ENCODE peak calls at places on chromosomes 4 and X, in eight cellular contexts. D, R, T, H, E, S, B and J are unnamed samples.

GRCh38 chrX:56787734-56788152 is 58.7 kb downstream of the NBDY start:
- DNase-seq in D (no peak), R (no peak), T (no peak), H (no peak), E (no peak), S (no peak), B (no peak), J (no peak)

GRCh38 chrX:141879616-141880015 is 24.1 kb upstream of the MAGEC1 start:
- DNase-seq in D (no peak), R (no peak), T (no peak), H (no peak), E (no peak), S (no peak), B (no peak), J (no peak)

GRCh38 chr4:176547005-176547404 is 227.2 kb downstream of the SPCS3 start:
- DNase-seq in D (no peak), R (no peak), T (peak), H (no peak), E (no peak), S (no peak), B (peak), J (no peak)

GRCh38 chr4:123397276-123398150 is 918 bp downstream of the SPRY1 start:
- DNase-seq in D (peak), R (peak), T (no peak), H (peak), E (no peak), S (peak), B (peak), J (peak)

GRCh38 chr4:30068234-30068633 is 651.9 kb upstream of the PCDH7 start:
- DNase-seq in D (no peak), R (no peak), T (no peak), H (no peak), E (no peak), S (no peak), B (no peak), J (no peak)

GRCh38 chrX:327660-328126 is 9.1 kb upstream of the GTPBP6 start:
- DNase-seq in D (peak), R (peak), T (no peak), H (peak), E (no peak), S (no peak), B (no peak), J (no peak)

GRCh38 chr4:2695661-2696060 is 60.5 kb downstream of the TNIP2 start:
- DNase-seq in D (no peak), R (no peak), T (no peak), H (no peak), E (no peak), S (no peak), B (no peak), J (no peak)

GRCh38 chr4:172514011-172514410 is 654.6 kb upstream of the GALNT7 start:
- DNase-seq in D (no peak), R (no peak), T (no peak), H (no peak), E (no peak), S (no peak), B (no peak), J (no peak)

GRCh38 chr4:47510506-47511143 is 25.6 kb downstream of the ATP10D start:
- DNase-seq in D (no peak), R (no peak), T (no peak), H (no peak), E (no peak), S (no peak), B (no peak), J (no peak)

GRCh38 chrX:21153503-21153902 is 220.7 kb upstream of the CNKSR2 start:
- DNase-seq in D (no peak), R (no peak), T (no peak), H (no peak), E (no peak), S (no peak), B (peak), J (no peak)

GRCh38 chr4:66539745-66540144 is 869.5 kb upstream of the EPHA5 start:
- DNase-seq in D (no peak), R (no peak), T (no peak), H (no peak), E (no peak), S (no peak), B (no peak), J (no peak)

GRCh38 chrX:39890807-39891206 is 207.0 kb downstream of the BCOR start:
- DNase-seq in D (no peak), R (no peak), T (no peak), H (no peak), E (no peak), S (no peak), B (no peak), J (no peak)

GRCh38 chr4:55074386-55074785 is 51.0 kb downstream of the KDR start:
- DNase-seq in D (no peak), R (no peak), T (no peak), H (no peak), E (no peak), S (no peak), B (peak), J (no peak)

GRCh38 chrX:36898301-36898700 is 109.9 kb upstream of the FAM47C start:
- DNase-seq in D (no peak), R (no peak), T (no peak), H (no peak), E (no peak), S (no peak), B (no peak), J (no peak)

GRCh38 chr4:41148292-41148691 is 66.0 kb downstream of the APBB2 start:
- DNase-seq in D (no peak), R (no peak), T (no peak), H (no peak), E (no peak), S (no peak), B (no peak), J (no peak)

GRCh38 chr4:74370912-74371311 is 6.0 kb downstream of the EREG start:
- DNase-seq in D (no peak), R (no peak), T (peak), H (no peak), E (no peak), S (peak), B (peak), J (no peak)

GRCh38 chr4:76781698-76782595 is 116.0 kb downstream of the SOWAHB start:
- DNase-seq in D (no peak), R (no peak), T (peak), H (no peak), E (no peak), S (no peak), B (peak), J (no peak)

GRCh38 chrX:23369037-23369436 is 34.4 kb downstream of the PTCHD1 start:
- DNase-seq in D (no peak), R (no peak), T (no peak), H (no peak), E (no peak), S (no peak), B (no peak), J (no peak)

GRCh38 chr4:176470671-176471070 is 150.9 kb downstream of the SPCS3 start:
- DNase-seq in D (no peak), R (no peak), T (no peak), H (no peak), E (no peak), S (no peak), B (no peak), J (no peak)

GRCh38 chr4:86896596-86896995 is 4.4 kb upstream of the C4orf36 start:
- DNase-seq in D (no peak), R (no peak), T (no peak), H (no peak), E (no peak), S (no peak), B (peak), J (no peak)

GRCh38 chr4:86901864-86902263 is 9.6 kb upstream of the C4orf36 start:
- DNase-seq in D (no peak), R (no peak), T (no peak), H (no peak), E (no peak), S (no peak), B (no peak), J (no peak)

GRCh38 chr4:86894465-86894864 is 2.2 kb upstream of the C4orf36 start:
- DNase-seq in D (no peak), R (no peak), T (no peak), H (no peak), E (no peak), S (no peak), B (peak), J (no peak)

GRCh38 chr4:86895692-86896488 is 3.7 kb upstream of the C4orf36 start:
- DNase-seq in D (no peak), R (no peak), T (no peak), H (no peak), E (no peak), S (no peak), B (peak), J (no peak)

GRCh38 chr4:86898562-86898961 is 6.3 kb upstream of the C4orf36 start:
- DNase-seq in D (no peak), R (no peak), T (no peak), H (no peak), E (no peak), S (no peak), B (no peak), J (no peak)
- TF ChIP-seq CTCF in D (peak), R (no peak), T (no peak), H (no peak), E (peak), S (peak), B (no peak), J (no peak)

GRCh38 chr4:184024637-184025036 is 119.5 kb downstream of the STOX2 start:
- DNase-seq in D (no peak), R (no peak), T (no peak), H (no peak), E (no peak), S (no peak), B (no peak), J (no peak)

GRCh38 chr4:184030764-184031163 is 125.7 kb downstream of the STOX2 start:
- DNase-seq in D (no peak), R (no peak), T (no peak), H (no peak), E (no peak), S (no peak), B (no peak), J (no peak)

GRCh38 chr4:184028571-184028996 is 123.5 kb downstream of the STOX2 start:
- DNase-seq in D (no peak), R (no peak), T (no peak), H (peak), E (no peak), S (no peak), B (no peak), J (no peak)
- TF ChIP-seq CTCF in D (no peak), R (no peak), T (no peak), H (no peak), E (no peak), S (no peak), B (no peak), J (no peak)

GRCh38 chr4:129344058-129344457 is 248.1 kb downstream of the C4orf33 start:
- DNase-seq in D (no peak), R (no peak), T (no peak), H (no peak), E (no peak), S (peak), B (no peak), J (no peak)
- TF ChIP-seq CTCF in D (peak), R (peak), T (peak), H (peak), E (peak), S (peak), B (peak), J (peak)

GRCh38 chrX:47361538-47362511 is 8.6 kb upstream of the ZNF157 start:
- DNase-seq in D (peak), R (peak), T (peak), H (no peak), E (peak), S (peak), B (peak), J (peak)
- TF ChIP-seq CTCF in D (no peak), R (no peak), T (no peak), H (no peak), E (no peak), S (no peak), B (no peak), J (no peak)

DNA sequence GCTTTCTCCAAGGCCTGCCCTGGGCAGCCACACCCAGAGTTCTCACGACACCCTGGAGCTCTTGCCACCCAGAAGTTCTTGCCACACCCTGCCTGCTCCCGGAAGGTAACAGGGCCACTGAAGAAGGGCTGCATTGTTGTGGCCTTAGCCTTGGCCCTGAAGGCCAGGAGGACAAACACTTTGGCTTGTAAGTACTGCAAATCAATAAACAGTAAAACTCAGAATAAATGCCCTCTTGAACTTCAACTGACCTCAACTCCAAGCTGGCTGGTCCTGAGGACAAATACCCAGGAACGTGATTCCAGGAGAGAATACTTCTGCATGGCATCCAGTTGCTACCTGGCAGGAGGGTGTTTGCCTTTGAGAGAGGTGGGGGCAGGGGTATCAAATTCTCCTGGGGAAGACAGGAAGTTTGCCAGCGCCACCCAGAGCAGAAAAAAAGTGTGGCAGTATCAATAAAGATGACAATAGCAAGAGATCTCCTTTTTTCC is 54.1 kb downstream of the TLR10 start:
- DNase-seq in D (no peak), R (no peak), T (no peak), H (peak), E (no peak), S (peak), B (no peak), J (no peak)
- TF ChIP-seq CTCF in D (no peak), R (no peak), T (no peak), H (no peak), E (no peak), S (no peak), B (no peak), J (no peak)

GRCh38 chr4:147407261-147408045 is 73.4 kb upstream of the EDNRA start:
- DNase-seq in D (no peak), R (no peak), T (no peak), H (no peak), E (no peak), S (no peak), B (peak), J (no peak)
- TF ChIP-seq CTCF in D (no peak), R (peak), T (peak), H (no peak), E (peak), S (peak), B (peak), J (no peak)

DNA sequence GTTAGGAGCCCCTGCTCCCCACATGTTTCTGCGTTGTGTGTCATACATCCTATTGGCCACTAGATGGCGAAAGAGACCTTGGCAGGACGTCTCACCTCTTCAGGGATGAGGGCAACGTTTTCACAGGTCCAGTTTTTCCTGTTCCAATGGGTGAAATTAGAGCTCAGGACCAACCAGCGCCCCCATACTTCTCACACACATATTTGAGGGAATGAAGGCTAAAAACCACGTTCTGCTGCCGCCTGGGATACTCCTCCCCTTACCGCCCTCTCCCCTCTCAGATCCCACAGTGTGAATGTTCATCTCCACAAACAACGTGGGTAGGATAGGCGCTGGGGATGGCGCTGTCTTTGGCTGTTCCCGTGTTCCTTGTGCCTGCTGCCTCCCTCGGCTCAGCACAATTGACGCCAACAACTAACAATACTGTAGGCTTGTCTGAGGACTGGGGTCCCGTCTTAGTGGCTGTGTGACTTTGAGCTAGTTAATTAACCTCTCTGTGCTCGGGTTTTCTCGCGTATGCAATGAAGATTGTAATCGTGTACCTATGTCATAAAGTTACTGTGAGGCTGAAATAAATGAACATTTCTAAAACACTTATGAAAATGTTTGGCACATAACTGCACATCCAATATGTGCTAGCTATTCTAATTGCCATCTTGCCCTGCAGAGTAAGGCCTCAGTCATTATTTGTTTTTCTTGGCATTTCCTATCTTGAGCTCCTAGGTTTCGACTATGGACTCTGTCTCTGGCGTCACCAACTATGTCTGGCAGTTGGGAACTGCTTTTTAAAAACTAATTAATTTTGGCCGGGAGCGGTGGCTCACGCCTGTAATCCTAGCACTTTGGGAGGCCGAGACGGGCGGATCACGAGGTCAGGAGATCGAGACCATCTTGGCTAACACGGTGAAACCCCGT is 181.3 kb upstream of the STK26 start:
- DNase-seq in D (no peak), R (no peak), T (no peak), H (no peak), E (peak), S (no peak), B (peak), J (peak)
- TF ChIP-seq CTCF in D (peak), R (peak), T (peak), H (peak), E (peak), S (peak), B (peak), J (peak)

DNA sequence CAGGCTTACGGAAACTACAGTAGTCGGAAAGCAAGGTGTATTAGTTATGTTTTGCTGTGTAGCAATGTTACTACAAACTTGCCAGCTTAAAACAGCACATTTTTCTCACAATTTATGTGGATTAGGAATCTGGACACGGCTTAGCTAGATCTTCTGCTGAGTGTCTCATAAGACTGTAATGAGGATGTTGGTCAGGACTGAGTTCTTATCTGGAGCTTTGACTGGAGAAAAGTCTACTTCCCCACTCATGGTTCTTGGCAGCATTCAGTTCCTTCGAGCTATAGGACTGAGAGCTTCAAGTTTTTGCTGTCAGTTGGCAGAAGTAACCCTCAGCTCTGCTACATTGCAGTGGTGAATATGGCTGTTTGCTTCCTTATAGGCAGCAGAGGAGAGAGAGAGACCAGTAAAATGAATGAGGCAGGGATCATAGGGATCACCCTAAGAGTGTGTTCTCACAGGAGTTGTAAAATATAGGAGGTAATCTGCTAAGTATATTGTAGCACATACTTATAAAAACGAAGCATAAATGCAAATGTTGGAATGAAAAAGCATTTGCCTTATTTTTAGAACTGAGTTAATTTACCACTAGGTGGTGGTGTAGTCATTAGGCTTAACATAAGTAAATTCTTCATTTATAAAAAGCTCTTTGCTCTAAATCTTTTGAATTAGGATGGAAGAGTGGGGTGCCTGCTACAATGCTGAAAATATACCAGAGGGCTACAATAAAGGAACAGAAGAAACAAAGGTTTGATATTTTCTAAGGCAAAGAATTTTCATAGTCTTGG is 38.6 kb downstream of the ALG13 start:
- DNase-seq in D (no peak), R (no peak), T (no peak), H (no peak), E (no peak), S (no peak), B (peak), J (no peak)
- TF ChIP-seq CTCF in D (peak), R (no peak), T (no peak), H (peak), E (peak), S (peak), B (peak), J (peak)

GRCh38 chrX:136607236-136607635 is 40.7 kb upstream of the CD40LG start:
- DNase-seq in D (no peak), R (no peak), T (no peak), H (no peak), E (no peak), S (no peak), B (no peak), J (no peak)

DNA sequence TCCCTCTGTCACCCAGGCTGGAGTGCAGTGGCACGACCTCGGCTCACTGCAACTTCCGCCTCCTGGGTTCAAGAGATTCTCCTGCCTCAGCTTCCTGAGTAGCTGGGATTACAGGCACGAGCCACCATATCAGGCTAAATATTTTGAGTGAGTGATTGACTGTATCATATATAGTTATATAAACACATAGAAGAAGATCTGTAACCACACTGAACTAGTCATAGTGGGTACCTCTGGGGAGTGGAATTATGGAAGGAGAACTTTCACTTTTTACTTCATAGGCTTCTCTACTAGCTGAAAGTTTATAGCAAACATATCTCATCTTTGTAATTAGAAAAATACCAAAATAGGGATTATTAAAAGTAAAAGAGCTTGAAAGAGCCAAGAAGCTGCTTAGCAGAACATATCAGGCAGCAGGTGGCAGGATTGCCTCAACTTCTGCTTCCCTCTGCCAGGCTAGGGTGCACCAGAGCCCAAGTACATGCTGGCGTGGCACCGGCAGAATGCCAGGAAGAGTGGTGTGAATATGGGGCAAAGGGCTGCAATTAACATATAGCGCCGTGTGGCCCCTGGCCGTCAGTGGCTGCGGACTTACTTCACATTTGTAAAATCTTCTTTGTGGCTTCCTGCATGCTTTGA is 39.5 kb upstream of the CD40LG start:
- DNase-seq in D (peak), R (no peak), T (no peak), H (no peak), E (no peak), S (peak), B (no peak), J (no peak)
- TF ChIP-seq CTCF in D (peak), R (peak), T (no peak), H (peak), E (peak), S (peak), B (no peak), J (no peak)

GRCh38 chr4:1126506-1126905 is 13.1 kb upstream of the RNF212 start:
- DNase-seq in D (no peak), R (no peak), T (no peak), H (no peak), E (no peak), S (no peak), B (peak), J (no peak)
- TF ChIP-seq CTCF in D (no peak), R (no peak), T (no peak), H (no peak), E (no peak), S (no peak), B (no peak), J (no peak)